ENCODE peak calls at places on chromosomes 4 and X, in five cellular contexts. D is SK-N-SH, B is adrenal gland, Z is left ventricle myocardium inferior, P is lower lobe of right lung. F is an unnamed sample. For H3K4me1, the result is how much of the 10 kb centered on the place peaks cover.

GRCh38 chr4:2868840-2869487 is 25.3 kb downstream of the ADD1 start:
- DNase-seq in Z (no peak), D (no peak), P (no peak), B (no peak), F (no peak)

GRCh38 chr4:106868381-106869035 is 167.6 kb downstream of the DKK2 start:
- DNase-seq in P (no peak), B (no peak), Z (no peak), D (no peak), F (no peak)

GRCh38 chr4:27397886-27398285 is 537.2 kb downstream of the STIM2 start:
- DNase-seq in B (no peak), Z (no peak), D (no peak), P (no peak), F (no peak)

GRCh38 chr4:88528861-88529260 is 5.3 kb upstream of the PYURF start:
- DNase-seq in B (no peak), D (no peak), P (no peak), Z (no peak), F (no peak)

GRCh38 chr4:100306018-100306417 is 115.8 kb upstream of the DDIT4L start:
- DNase-seq in Z (no peak), D (no peak), P (no peak), B (no peak), F (no peak)

GRCh38 chrX:57915680-57916079 is 5.4 kb upstream of the ZXDA start:
- DNase-seq in P (no peak), B (no peak), Z (no peak), D (no peak), F (no peak)

GRCh38 chr4:138734746-138735145 is 280.8 kb upstream of the NOCT start:
- DNase-seq in D (no peak), P (no peak), Z (no peak), B (no peak), F (no peak)

GRCh38 chr4:110514889-110515479 is 39.0 kb downstream of the ENPEP start:
- DNase-seq in B (no peak), D (peak), P (no peak), Z (no peak), F (no peak)

GRCh38 chrX:29470029-29470428 is 745.3 kb upstream of the MAGEB2 start:
- DNase-seq in D (no peak), B (no peak), Z (no peak), P (no peak), F (no peak)

GRCh38 chr4:175999944-176000343 is 65.7 kb upstream of the WDR17 start:
- DNase-seq in Z (no peak), P (no peak), D (no peak), B (no peak), F (no peak)

GRCh38 chr4:13126976-13127910 is 356.9 kb downstream of the RAB28 start:
- DNase-seq in Z (no peak), B (no peak), P (no peak), D (no peak), F (peak)

GRCh38 chrX:130916636-130917422 is 13.8 kb upstream of the ENOX2 start:
- DNase-seq in B (peak), P (no peak), D (peak), Z (peak), F (peak)

GRCh38 chr4:96698891-96699290 is 859.0 kb downstream of the PDHA2 start:
- DNase-seq in D (no peak), P (no peak), Z (no peak), B (no peak), F (no peak)

GRCh38 chrX:105876658-105877057 is 54.3 kb downstream of the NRK start:
- DNase-seq in Z (no peak), D (no peak), B (no peak), P (no peak), F (no peak)

GRCh38 chr4:48343531-48343930 is 2.2 kb downstream of the SLAIN2 start:
- DNase-seq in B (no peak), Z (no peak), D (no peak), P (no peak), F (no peak)
- H3K4me1 ChIP-seq in B (under half), Z (half or more), D (under half), P (under half), F (under half)

GRCh38 chrX:119389854-119390501 is 9.2 kb upstream of the SLC25A43 start:
- DNase-seq in Z (no peak), P (no peak), B (no peak), D (no peak), F (no peak)

GRCh38 chrX:119393144-119393543 is 6.0 kb upstream of the SLC25A43 start:
- DNase-seq in D (no peak), B (no peak), Z (no peak), P (no peak), F (no peak)

GRCh38 chrX:119391279-119391678 is 7.9 kb upstream of the SLC25A43 start:
- DNase-seq in Z (no peak), P (no peak), B (no peak), D (peak), F (no peak)

GRCh38 chrX:119389214-119389613 is 9.9 kb upstream of the SLC25A43 start:
- DNase-seq in P (no peak), D (no peak), Z (no peak), B (no peak), F (no peak)
- H3K4me3 ChIP-seq in P (no peak), D (no peak), Z (no peak), B (no peak), F (no peak)

DNA sequence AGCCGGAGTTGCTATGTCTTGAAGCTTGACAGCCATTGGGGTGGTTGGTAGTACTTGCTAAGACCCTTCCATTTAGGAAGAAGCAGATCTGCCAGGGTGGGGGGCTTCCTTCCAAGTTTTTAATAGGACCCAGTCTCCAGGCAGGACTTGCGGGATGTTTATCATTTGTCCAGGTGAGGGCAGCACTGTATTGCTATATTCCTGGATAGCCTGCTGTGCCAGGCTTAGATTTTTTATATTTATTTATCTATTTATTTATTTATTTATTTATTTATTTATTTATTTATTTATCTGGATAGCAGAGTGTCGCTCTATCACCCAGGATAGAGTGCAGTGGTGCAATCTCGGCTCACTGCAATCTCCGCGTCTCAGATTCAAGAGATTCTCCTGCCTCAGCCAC is 87.4 kb upstream of the CT45A1 start:
- DNase-seq in B (no peak), P (no peak), D (peak), Z (no peak), F (peak)
- TF ChIP-seq CTCF in B (no peak), P (peak), D (peak), Z (peak), F (no peak)

DNA sequence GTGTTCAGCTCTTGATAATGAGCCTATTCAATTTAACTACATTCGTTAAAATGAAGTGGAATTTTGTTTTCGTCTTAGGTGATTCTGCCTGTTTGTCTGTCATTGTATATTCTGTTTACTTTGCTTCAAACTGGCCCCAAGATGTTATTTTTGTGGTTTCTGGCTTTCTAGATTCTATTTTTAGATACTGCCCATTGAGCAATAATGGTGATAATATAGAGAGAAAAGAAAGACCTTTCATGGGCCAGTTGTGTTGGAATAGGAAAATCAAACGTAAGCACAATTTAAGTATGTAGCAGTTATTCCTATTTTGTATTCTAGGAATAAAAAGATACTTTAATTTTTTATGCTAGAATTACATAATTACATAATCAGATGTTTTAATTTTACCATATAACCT is 4.0 kb downstream of the CDKN2AIP start:
- DNase-seq in P (no peak), Z (no peak), B (no peak), D (no peak), F (no peak)
- H3K4me1 ChIP-seq in P (under half), Z (half or more), B (under half), D (under half), F (under half)

GRCh38 chrX:107710617-107711391 is 64.8 kb downstream of the TSC22D3 start:
- DNase-seq in B (peak), D (no peak), Z (no peak), P (no peak), F (peak)
- H3K4me3 ChIP-seq in B (no peak), D (no peak), Z (no peak), P (no peak), F (no peak)

DNA sequence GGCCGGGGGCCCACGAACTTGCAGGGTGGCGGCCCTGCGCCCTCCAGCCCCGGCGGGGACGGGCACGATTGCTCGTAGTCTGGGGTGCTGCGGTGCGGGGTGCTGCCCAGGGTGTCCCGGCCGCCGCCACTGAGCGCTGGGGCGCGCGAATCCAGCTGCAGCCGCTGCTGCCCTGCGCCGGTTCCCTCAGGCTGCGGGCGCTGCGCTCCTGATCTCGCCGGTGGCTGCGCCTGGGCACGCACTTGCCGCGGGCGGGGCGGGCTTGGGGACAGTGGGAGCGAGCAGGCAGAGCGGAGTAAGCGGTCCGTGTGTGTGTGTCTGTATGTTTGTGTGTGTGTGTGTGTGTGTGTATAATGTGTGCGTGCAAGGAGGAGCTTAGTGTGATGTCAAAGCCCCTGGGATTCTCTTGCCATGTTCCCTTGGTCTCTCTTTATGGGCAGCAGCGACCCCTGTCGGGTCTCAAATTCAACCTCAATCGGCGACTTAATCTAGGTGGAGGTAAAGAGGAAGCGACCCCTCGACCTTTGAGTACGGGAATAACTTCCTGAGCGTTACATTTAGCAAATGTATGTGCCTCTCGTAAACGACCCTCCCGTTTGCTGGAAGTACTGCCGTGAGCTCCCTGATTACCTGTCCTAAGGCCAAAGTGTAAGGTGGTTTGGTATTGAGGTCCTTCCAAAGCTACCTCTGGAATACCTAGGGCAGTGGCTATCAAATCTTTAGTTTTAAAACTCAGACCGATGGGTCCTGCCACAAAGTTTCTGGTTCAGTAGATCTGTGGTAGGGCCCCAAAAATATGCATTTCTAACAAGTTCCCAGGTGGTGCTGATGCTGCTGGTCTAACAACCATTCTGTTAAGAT is at the start of gene RNF150:
- DNase-seq in B (peak), P (peak), Z (peak), D (peak), F (peak)
- TF ChIP-seq CTCF in B (peak), P (peak), Z (peak), D (peak), F (peak)

F was measured in testis.